ENCODE peak calls at places on chromosome 16, in eight cellular contexts. G, X, W, T, V, D, C and L are unnamed samples.

GRCh38 chr16:9139965-9140364 is 48.5 kb downstream of the HAPSTR1 start:
- DNase-seq in V (no peak), T (no peak), W (no peak), G (peak; percentile 46), X (no peak), D (no peak), C (peak; percentile 56), L (peak; percentile 9)

GRCh38 chr16:1206326-1206725 is 18.7 kb downstream of the TPSG1 start:
- DNase-seq in G (no peak), X (no peak), T (no peak), V (no peak), W (no peak), C (no peak), D (no peak), L (no peak)

GRCh38 chr16:50948268-50948667 is 202.8 kb downstream of the SALL1 start:
- DNase-seq in V (no peak), X (no peak), D (no peak), G (no peak), C (no peak), W (no peak), T (no peak), L (no peak)

GRCh38 chr16:29986931-29987330 is 8.5 kb downstream of the HIRIP3 start:
- DNase-seq in C (no peak), X (no peak), W (no peak), T (no peak), D (no peak), G (no peak), V (no peak), L (no peak)

GRCh38 chr16:77898671-77899211 is 110.4 kb downstream of the VAT1L start:
- DNase-seq in C (no peak), D (no peak), W (no peak), T (no peak), X (peak; percentile 40), V (no peak), G (peak; percentile 54), L (no peak)

GRCh38 chr16:4152267-4152666 is 36.0 kb upstream of the ADCY9 start:
- DNase-seq in D (no peak), W (no peak), V (no peak), C (no peak), T (no peak), X (no peak), G (no peak), L (no peak)

GRCh38 chr16:85573696-85574641 is 39.2 kb upstream of the GSE1 start:
- DNase-seq in V (peak; percentile 34), T (no peak), X (peak; percentile 65), C (peak; percentile 87), G (peak; percentile 38), D (no peak), W (peak; percentile 26), L (no peak)

GRCh38 chr16:49282690-49283375 is 1.2 kb upstream of the CBLN1 start:
- DNase-seq in G (no peak), X (no peak), V (no peak), D (no peak), C (peak; percentile 35), W (no peak), T (no peak), L (no peak)

GRCh38 chr16:53626161-53626560 is 77.5 kb downstream of the RPGRIP1L start:
- DNase-seq in T (no peak), C (no peak), G (peak; percentile 1), W (no peak), V (no peak), D (no peak), X (no peak), L (no peak)

GRCh38 chr16:24135624-24136296 is 120.4 kb upstream of the CACNG3 start:
- DNase-seq in W (no peak), C (no peak), D (no peak), G (no peak), V (no peak), T (no peak), X (no peak), L (no peak)

GRCh38 chr16:84785843-84786538 is 33.8 kb upstream of the CRISPLD2 start:
- DNase-seq in T (no peak), D (no peak), X (peak; percentile 65), G (peak; percentile 77), V (no peak), C (no peak), W (no peak), L (no peak)

GRCh38 chr16:85391769-85392583 is 221.1 kb upstream of the GSE1 start:
- DNase-seq in D (no peak), T (no peak), C (peak; percentile 15), V (no peak), W (no peak), X (no peak), G (no peak), L (no peak)

GRCh38 chr16:53061701-53062159 is 6.9 kb downstream of the CHD9 start:
- DNase-seq in D (peak; percentile 93), T (no peak), V (no peak), X (no peak), G (no peak), W (no peak), C (no peak), L (no peak)

GRCh38 chr16:2508722-2509400 is 4.9 kb upstream of the ATP6V0C start:
- DNase-seq in D (no peak), W (no peak), V (no peak), X (no peak), G (no peak), T (no peak), C (no peak), L (no peak)

GRCh38 chr16:65717006-65717720 is 595.3 kb upstream of the CDH11 start:
- DNase-seq in T (no peak), W (no peak), C (no peak), X (no peak), G (no peak), V (no peak), D (no peak), L (no peak)

GRCh38 chr16:19858006-19858653 is 26.5 kb downstream of the GPRC5B start:
- DNase-seq in X (no peak), G (peak; percentile 22), W (no peak), T (no peak), D (no peak), C (no peak), V (no peak), L (no peak)

GRCh38 chr16:86665319-86665675 is 86.9 kb downstream of the FOXL1 start:
- DNase-seq in T (no peak), V (no peak), X (no peak), C (no peak), W (no peak), D (no peak), G (peak; percentile 80), L (peak; percentile 86)

GRCh38 chr16:78235168-78235800 is 135.8 kb downstream of the WWOX start:
- DNase-seq in V (peak; percentile 38), T (peak; percentile 20), G (peak; percentile 49), C (peak; percentile 76), X (peak; percentile 63), W (peak; percentile 24), D (peak; percentile 54), L (peak; percentile 57)

GRCh38 chr16:27780468-27781194 is 230.7 kb downstream of the KATNIP start:
- DNase-seq in V (no peak), W (no peak), X (no peak), G (no peak), C (no peak), T (no peak), D (no peak), L (no peak)

GRCh38 chr16:74556375-74556922 is 50.5 kb downstream of the GLG1 start:
- DNase-seq in D (no peak), C (no peak), W (no peak), X (no peak), G (peak; percentile 47), T (no peak), V (no peak), L (no peak)

GRCh38 chr16:75196826-75197225 is 10.1 kb downstream of the CTRB2 start:
- DNase-seq in X (no peak), G (no peak), W (no peak), V (no peak), C (no peak), T (no peak), D (no peak), L (no peak)

GRCh38 chr16:86580798-86581185 is 2.4 kb downstream of the FOXL1 start:
- DNase-seq in C (no peak), W (no peak), G (no peak), X (no peak), D (no peak), T (no peak), V (no peak), L (no peak)

GRCh38 chr16:23905027-23905426 is 69.2 kb downstream of the PRKCB start:
- DNase-seq in D (no peak), V (no peak), W (no peak), T (no peak), C (peak; percentile 76), G (peak; percentile 69), X (peak; percentile 34), L (peak; percentile 19)